ENCODE peak calls at places on chromosomes 11 and 22, in nine cellular contexts. G is HepG2, P is astrocyte, J is HCT116, N is H1, E is DND-41, V is PC-3, H is fibroblast of lung, D is hepatocyte. Q is an unnamed sample. For H3K79me2, the result is how much of the 10 kb centered on the place peaks cover.

GRCh38 chr11:116535954-116536353 is 236.8 kb downstream of the BUD13 start:
- DNase-seq in G (no peak), P (no peak), J (no peak), N (no peak), E (no peak), V (no peak), H (no peak), D (no peak), Q (no peak)

GRCh38 chr22:39293766-39294368 is 25.6 kb downstream of the RPL3 start:
- DNase-seq in G (no peak), P (no peak), J (no peak), N (no peak), E (no peak), V (peak), H (no peak), D (no peak), Q (no peak)

GRCh38 chr11:122637538-122637937 is 18.0 kb upstream of the UBASH3B start:
- DNase-seq in G (no peak), P (no peak), J (no peak), N (no peak), E (peak), V (no peak), H (no peak), D (no peak), Q (no peak)

GRCh38 chr11:100753562-100753961 is 66.5 kb downstream of the ARHGAP42 start:
- DNase-seq in G (no peak), P (no peak), J (no peak), N (no peak), E (no peak), V (no peak), H (no peak), D (no peak), Q (no peak)

GRCh38 chr11:10926801-10927200 is 68.9 kb upstream of the ZBED5 start:
- DNase-seq in G (no peak), P (no peak), J (no peak), N (no peak), E (no peak), V (peak), H (no peak), D (no peak), Q (no peak)

GRCh38 chr11:76768091-76769047 is 14.8 kb upstream of the TSKU start:
- DNase-seq in G (peak), P (no peak), J (no peak), N (no peak), E (peak), V (no peak), H (peak), D (no peak), Q (peak)

GRCh38 chr22:41478891-41479521 is 10.1 kb downstream of the ACO2 start:
- DNase-seq in G (no peak), P (no peak), J (no peak), N (no peak), E (no peak), V (no peak), H (peak), D (peak), Q (no peak)

GRCh38 chr11:67483901-67484665 is 1.3 kb downstream of the AIP start:
- DNase-seq in G (no peak), P (no peak), J (no peak), N (no peak), E (peak), V (no peak), H (no peak), D (no peak), Q (no peak)

GRCh38 chr11:70742553-70743291 is 344.4 kb downstream of the CTTN start:
- DNase-seq in G (no peak), P (no peak), J (no peak), N (peak), E (no peak), V (no peak), H (no peak), D (peak), Q (no peak)

GRCh38 chr22:42950281-42950680 is 64.7 kb downstream of the PACSIN2 start:
- DNase-seq in G (no peak), P (no peak), J (no peak), N (no peak), E (no peak), V (no peak), H (no peak), D (no peak), Q (no peak)
- H3K79me2 ChIP-seq in G (half or more), P (half or more), J (half or more), N (under half), E (half or more), V (half or more), H (under half), D (half or more), Q (under half)

GRCh38 chr11:134244593-134244992 is 8.6 kb downstream of the THYN1 start:
- DNase-seq in G (peak), P (no peak), J (no peak), N (no peak), E (no peak), V (peak), H (no peak), D (peak), Q (peak)
- TF ChIP-seq CTCF in G (peak), P (peak), J (peak), N (peak), E (peak), V (peak), H (peak), D (peak), Q (peak)

DNA sequence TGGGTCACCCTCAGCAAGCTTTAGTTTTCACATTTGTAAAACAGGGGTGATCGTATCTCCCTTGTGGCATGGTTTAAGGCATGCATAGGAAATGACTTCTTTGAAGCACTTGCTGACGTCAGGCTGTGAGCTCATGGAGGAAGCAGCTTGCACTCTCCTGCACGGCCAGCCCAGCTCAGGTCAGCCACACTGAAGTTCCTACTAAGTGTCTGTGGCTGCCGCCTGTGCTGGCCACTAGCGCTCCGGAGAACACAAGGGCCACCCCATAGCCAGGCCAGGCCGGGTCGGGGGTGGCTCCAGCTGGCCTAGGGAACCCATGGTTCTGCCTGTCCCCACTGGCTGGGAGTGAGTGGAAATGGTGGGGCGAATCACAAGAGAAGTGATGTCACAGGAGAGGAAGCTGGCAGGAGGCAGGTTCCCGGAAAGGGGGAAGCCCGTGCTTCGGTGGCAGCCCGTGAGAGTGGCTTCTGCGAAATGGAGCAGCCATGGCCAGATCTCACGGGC is 28.2 kb downstream of the KCTD17 start:
- DNase-seq in G (no peak), P (peak), J (no peak), N (no peak), E (no peak), V (no peak), H (peak), D (no peak), Q (peak)
- H3K79me2 ChIP-seq in G (under half), P (under half), J (under half), N (under half), E (under half), V (under half), H (under half), D (under half), Q (under half)

GRCh38 chr11:11988099-11988651 is 20.3 kb downstream of the DKK3 start:
- DNase-seq in G (no peak), P (peak), J (no peak), N (no peak), E (no peak), V (peak), H (peak), D (no peak), Q (peak)

GRCh38 chr11:11988862-11989261 is 19.6 kb downstream of the DKK3 start:
- DNase-seq in G (peak), P (no peak), J (no peak), N (no peak), E (no peak), V (no peak), H (no peak), D (no peak), Q (no peak)

GRCh38 chr11:11985016-11985715 is 23.3 kb downstream of the DKK3 start:
- DNase-seq in G (no peak), P (peak), J (no peak), N (no peak), E (no peak), V (peak), H (peak), D (no peak), Q (no peak)

GRCh38 chr11:11985954-11986949 is 22.2 kb downstream of the DKK3 start:
- DNase-seq in G (no peak), P (no peak), J (no peak), N (no peak), E (no peak), V (no peak), H (no peak), D (no peak), Q (no peak)

DNA sequence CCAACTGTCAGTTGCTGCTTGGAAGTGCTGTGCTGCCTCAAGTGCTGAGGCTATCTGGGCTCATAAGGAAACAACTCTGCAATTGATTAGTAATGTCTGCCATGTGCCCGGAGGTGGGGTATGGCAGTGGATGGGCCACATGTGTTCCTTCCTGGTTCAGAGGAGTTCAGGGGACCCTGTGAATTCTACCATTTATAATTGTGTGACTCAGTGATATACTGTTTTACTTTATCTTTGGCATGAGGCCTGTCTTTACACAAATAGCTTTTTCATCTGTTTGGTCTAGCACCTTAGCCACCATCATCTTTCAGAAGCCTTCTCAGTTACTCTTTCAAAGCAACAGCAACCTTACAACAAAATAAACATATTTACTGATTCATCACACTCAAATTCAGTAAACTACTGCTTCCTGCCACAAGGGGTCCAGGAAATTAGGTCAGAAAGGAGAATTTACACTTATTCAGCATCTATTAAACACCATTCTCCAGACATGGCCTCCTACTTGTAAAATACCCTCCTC is 20.9 kb downstream of the DKK3 start:
- DNase-seq in G (no peak), P (peak), J (no peak), N (no peak), E (no peak), V (peak), H (peak), D (no peak), Q (peak)
- TF ChIP-seq CTCF in G (no peak), P (peak), J (peak), N (peak), E (peak), V (peak), H (peak), D (peak), Q (no peak)

GRCh38 chr22:19360300-19360792 is 68.8 kb upstream of the CLTCL1 start:
- DNase-seq in G (no peak), P (no peak), J (no peak), N (no peak), E (no peak), V (no peak), H (no peak), D (no peak), Q (no peak)
- H3K79me2 ChIP-seq in G (under half), P (under half), J (under half), N (under half), E (under half), V (under half), H (under half), D (under half), Q (under half)

GRCh38 chr11:96207459-96208449 is 135.2 kb downstream of the MAML2 start:
- DNase-seq in G (peak), P (no peak), J (no peak), N (no peak), E (peak), V (peak), H (no peak), D (peak), Q (peak)
- TF ChIP-seq CTCF in G (no peak), P (no peak), J (no peak), N (no peak), E (no peak), V (no peak), H (no peak), D (no peak), Q (no peak)

GRCh38 chr11:9680028-9680427 is 16.2 kb downstream of the SWAP70 start:
- DNase-seq in G (no peak), P (no peak), J (no peak), N (no peak), E (no peak), V (no peak), H (no peak), D (no peak), Q (no peak)
- H3K79me2 ChIP-seq in G (under half), P (half or more), J (under half), N (under half), E (under half), V (under half), H (half or more), D (half or more), Q (half or more)

GRCh38 chr22:47215851-47216250 is 453.4 kb downstream of the TBC1D22A start:
- DNase-seq in G (no peak), P (no peak), J (no peak), N (no peak), E (no peak), V (no peak), H (no peak), D (no peak), Q (no peak)

GRCh38 chr22:47209547-47210023 is 447.1 kb downstream of the TBC1D22A start:
- DNase-seq in G (no peak), P (no peak), J (no peak), N (no peak), E (no peak), V (no peak), H (no peak), D (no peak), Q (no peak)

GRCh38 chr22:47210686-47211085 is 448.2 kb downstream of the TBC1D22A start:
- DNase-seq in G (no peak), P (no peak), J (no peak), N (no peak), E (no peak), V (no peak), H (no peak), D (no peak), Q (no peak)

GRCh38 chr22:47210112-47210657 is 447.7 kb downstream of the TBC1D22A start:
- DNase-seq in G (no peak), P (no peak), J (no peak), N (no peak), E (no peak), V (no peak), H (no peak), D (no peak), Q (no peak)

GRCh38 chr22:47213571-47214230 is 451.3 kb downstream of the TBC1D22A start:
- DNase-seq in G (peak), P (no peak), J (peak), N (no peak), E (peak), V (peak), H (no peak), D (no peak), Q (no peak)
- TF ChIP-seq CTCF in G (peak), P (peak), J (peak), N (peak), E (peak), V (peak), H (peak), D (peak), Q (peak)

Q was measured in endothelial cell of umbilical vein.